ENCODE peak calls at places on chromosomes 3 and 15, in seven cellular contexts. W, B, C, G, V, I and Z are unnamed samples.

GRCh38 chr3:112633191-112633590 is 7.8 kb downstream of the CCDC80 start:
- DNase-seq in G (no peak), I (no peak), C (no peak), V (no peak), B (no peak), W (no peak), Z (no peak)

GRCh38 chr15:70787001-70787400 is 23.6 kb upstream of the UACA start:
- DNase-seq in G (no peak), C (no peak), B (no peak), I (no peak), V (no peak), W (no peak), Z (no peak)

GRCh38 chr15:65306551-65306950 is 2.1 kb downstream of the RNU5B-1 start:
- DNase-seq in W (no peak), I (no peak), B (no peak), V (no peak), G (no peak), C (no peak), Z (no peak)

GRCh38 chr3:138113309-138113708 is 2.1 kb downstream of the DZIP1L start:
- DNase-seq in I (no peak), V (no peak), C (peak; percentile 10), W (no peak), B (no peak), G (no peak), Z (peak; percentile 47)

GRCh38 chr3:99859855-99860254 is 42.2 kb downstream of the CMSS1 start:
- DNase-seq in I (no peak), V (no peak), B (peak; percentile 72), W (no peak), G (no peak), C (peak; percentile 41), Z (no peak)

GRCh38 chr3:44132061-44132460 is 109.6 kb upstream of the TOPAZ1 start:
- DNase-seq in C (no peak), G (no peak), I (no peak), B (peak; percentile 9), W (no peak), V (no peak), Z (no peak)

GRCh38 chr3:65548848-65549625 is 489.7 kb downstream of the MAGI1 start:
- DNase-seq in W (no peak), V (no peak), B (no peak), C (peak; percentile 45), G (peak; percentile 65), I (no peak), Z (no peak)

GRCh38 chr3:58577269-58577821 is at the start of gene FAM107A:
- DNase-seq in G (no peak), V (no peak), C (no peak), I (no peak), W (no peak), B (no peak), Z (no peak)

GRCh38 chr3:151552589-151552988 is 91.7 kb upstream of the IGSF10 start:
- DNase-seq in V (no peak), W (no peak), I (no peak), G (no peak), B (no peak), C (no peak), Z (no peak)

GRCh38 chr3:128784228-128784627 is 58.2 kb downstream of the RAB7A start:
- DNase-seq in W (peak; percentile 70), B (no peak), V (peak; percentile 66), G (no peak), C (peak; percentile 39), I (peak; percentile 44), Z (peak; percentile 8)

GRCh38 chr3:15330031-15330596 is 2.3 kb downstream of the SH3BP5 start:
- DNase-seq in C (peak; percentile 40), W (no peak), V (no peak), I (no peak), G (no peak), B (no peak), Z (no peak)

GRCh38 chr15:40420071-40420713 is 14.6 kb downstream of the IVD start:
- DNase-seq in W (no peak), B (no peak), G (no peak), C (no peak), I (no peak), V (no peak), Z (no peak)

GRCh38 chr3:66014056-66014455 is 24.7 kb downstream of the MAGI1 start:
- DNase-seq in B (no peak), G (no peak), V (no peak), W (no peak), C (no peak), I (no peak), Z (no peak)

GRCh38 chr3:41369838-41370237 is 170.5 kb downstream of the CTNNB1 start:
- DNase-seq in G (peak; percentile 18), V (no peak), B (no peak), W (no peak), I (no peak), C (no peak), Z (peak; percentile 5)

GRCh38 chr3:65907232-65908130 is 131.2 kb downstream of the MAGI1 start:
- DNase-seq in G (no peak), W (no peak), I (no peak), C (no peak), V (no peak), B (no peak), Z (no peak)

GRCh38 chr3:78846688-78847087 is 921.1 kb downstream of the ROBO1 start:
- DNase-seq in G (no peak), I (no peak), W (no peak), C (peak; percentile 17), B (no peak), V (no peak), Z (peak; percentile 11)

GRCh38 chr3:177362646-177363045 is 165.4 kb upstream of the TBL1XR1 start:
- DNase-seq in I (no peak), B (no peak), W (no peak), C (no peak), G (peak; percentile 53), V (no peak), Z (peak; percentile 23)

GRCh38 chr3:27171113-27171512 is 198.1 kb downstream of the NEK10 start:
- DNase-seq in G (no peak), W (no peak), I (no peak), C (no peak), V (no peak), B (no peak), Z (no peak)

GRCh38 chr3:29079358-29079757 is 201.5 kb upstream of the RBMS3 start:
- DNase-seq in I (no peak), G (no peak), W (no peak), C (no peak), B (no peak), V (no peak), Z (no peak)

GRCh38 chr3:182725372-182726251 is 67.7 kb upstream of the ATP11B start:
- DNase-seq in C (peak; percentile 28), W (peak; percentile 31), G (no peak), B (no peak), I (no peak), V (no peak), Z (no peak)

GRCh38 chr15:48389701-48390143 is 58.5 kb downstream of the DUT start:
- DNase-seq in G (no peak), I (no peak), B (no peak), C (no peak), W (no peak), V (no peak), Z (no peak)

GRCh38 chr3:64844558-64844957 is 156.8 kb upstream of the ADAMTS9 start:
- DNase-seq in W (no peak), G (no peak), C (no peak), V (no peak), I (no peak), B (no peak), Z (no peak)

GRCh38 chr15:48402778-48403177 is 71.5 kb downstream of the DUT start:
- DNase-seq in W (no peak), I (no peak), B (no peak), G (no peak), C (no peak), V (no peak), Z (no peak)

GRCh38 chr3:30221622-30222021 is 384.8 kb upstream of the TGFBR2 start:
- DNase-seq in B (no peak), G (no peak), V (no peak), C (no peak), W (no peak), I (no peak), Z (no peak)

GRCh38 chr15:43376017-43376705 is 5.3 kb downstream of the TUBGCP4 start:
- DNase-seq in W (peak; percentile 30), B (peak; percentile 52), C (peak; percentile 52), G (peak; percentile 0), I (peak; percentile 11), V (peak; percentile 32), Z (peak; percentile 67)

GRCh38 chr15:38401101-38401500 is 52.8 kb upstream of the FAM98B start:
- DNase-seq in B (no peak), W (no peak), V (no peak), C (no peak), I (no peak), G (no peak), Z (no peak)

GRCh38 chr3:179809639-179810038 is 156.8 kb downstream of the USP13 start:
- DNase-seq in W (no peak), I (no peak), G (no peak), C (no peak), B (no peak), V (no peak), Z (no peak)

GRCh38 chr3:45960289-45960688 is 17.0 kb downstream of the CXCR6 start:
- DNase-seq in I (no peak), B (no peak), G (no peak), C (no peak), W (no peak), V (no peak), Z (no peak)

GRCh38 chr3:148466143-148466542 is 231.6 kb upstream of the AGTR1 start:
- DNase-seq in C (no peak), I (no peak), W (no peak), G (no peak), B (no peak), V (no peak), Z (no peak)

GRCh38 chr3:140238646-140239314 is 303.8 kb downstream of the CLSTN2 start:
- DNase-seq in B (no peak), V (no peak), G (no peak), C (no peak), W (no peak), I (no peak), Z (no peak)

GRCh38 chr3:170128977-170129431 is 52.5 kb downstream of the PHC3 start:
- DNase-seq in B (peak; percentile 32), C (no peak), G (no peak), W (peak; percentile 15), I (no peak), V (no peak), Z (no peak)

GRCh38 chr3:127273196-127273595 is 14.7 kb downstream of the PRR20G start:
- DNase-seq in B (peak; percentile 13), I (no peak), W (no peak), C (no peak), G (no peak), V (no peak), Z (no peak)

GRCh38 chr3:194306109-194306686 is 44.9 kb downstream of the CPN2 start:
- DNase-seq in V (peak; percentile 60), G (peak; percentile 37), B (no peak), W (no peak), I (no peak), C (no peak), Z (no peak)

GRCh38 chr3:52844290-52844985 is 9.6 kb upstream of the MUSTN1 start:
- DNase-seq in V (no peak), W (no peak), B (no peak), I (no peak), G (no peak), C (no peak), Z (no peak)

GRCh38 chr15:90358124-90359033 is 6.3 kb downstream of the ZNF774 start:
- DNase-seq in G (no peak), I (no peak), C (peak; percentile 62), V (no peak), B (no peak), W (no peak), Z (peak; percentile 9)